ENCODE peak calls at places on chromosome 12, in ten cellular contexts. One of them, this sample, is unnamed.

GRCh38 chr12:64611430-64612286 is 1.4 kb downstream of the RASSF3 start:
- DNase-seq in GM12865: peak; percentile 62
- DNase-seq in lung: peak; percentile 43
- DNase-seq in SK-N-SH: peak; percentile 66
- DNase-seq in psoas muscle: peak; percentile 60
- DNase-seq in transverse colon: peak; percentile 45
- DNase-seq in H1: no peak
- DNase-seq in epithelial cell of esophagus: peak; percentile 39
- DNase-seq in fibroblast of pulmonary artery: peak; percentile 42
- DNase-seq in body of pancreas: peak; percentile 48
- DNase-seq in this sample: no peak

GRCh38 chr12:80045594-80045993 is 53.7 kb upstream of the OTOGL start:
- DNase-seq in GM12865: no peak
- DNase-seq in lung: no peak
- DNase-seq in SK-N-SH: no peak
- DNase-seq in psoas muscle: no peak
- DNase-seq in transverse colon: no peak
- DNase-seq in H1: no peak
- DNase-seq in epithelial cell of esophagus: peak; percentile 90
- DNase-seq in fibroblast of pulmonary artery: peak; percentile 31
- DNase-seq in body of pancreas: no peak
- DNase-seq in this sample: no peak

GRCh38 chr12:103529306-103529705 is 33.5 kb upstream of the C12orf42 start:
- DNase-seq in GM12865: no peak
- DNase-seq in lung: no peak
- DNase-seq in SK-N-SH: no peak
- DNase-seq in psoas muscle: no peak
- DNase-seq in transverse colon: no peak
- DNase-seq in H1: no peak
- DNase-seq in epithelial cell of esophagus: peak; percentile 34
- DNase-seq in fibroblast of pulmonary artery: no peak
- DNase-seq in body of pancreas: no peak
- DNase-seq in this sample: no peak

GRCh38 chr12:30969006-30969405 is 42.5 kb downstream of the TSPAN11 start:
- DNase-seq in GM12865: no peak
- DNase-seq in lung: no peak
- DNase-seq in SK-N-SH: no peak
- DNase-seq in psoas muscle: peak; percentile 19
- DNase-seq in transverse colon: no peak
- DNase-seq in H1: no peak
- DNase-seq in epithelial cell of esophagus: no peak
- DNase-seq in fibroblast of pulmonary artery: no peak
- DNase-seq in body of pancreas: no peak
- DNase-seq in this sample: no peak

GRCh38 chr12:66189476-66189823 is 436 bp downstream of the IRAK3 start:
- DNase-seq in GM12865: no peak
- DNase-seq in lung: no peak
- DNase-seq in SK-N-SH: no peak
- DNase-seq in psoas muscle: no peak
- DNase-seq in transverse colon: no peak
- DNase-seq in H1: no peak
- DNase-seq in epithelial cell of esophagus: no peak
- DNase-seq in fibroblast of pulmonary artery: peak; percentile 31
- DNase-seq in body of pancreas: no peak
- DNase-seq in this sample: no peak

GRCh38 chr12:47718531-47718930 is 6.8 kb downstream of the ENDOU start:
- DNase-seq in GM12865: no peak
- DNase-seq in lung: peak; percentile 11
- DNase-seq in SK-N-SH: no peak
- DNase-seq in psoas muscle: no peak
- DNase-seq in transverse colon: no peak
- DNase-seq in H1: no peak
- DNase-seq in epithelial cell of esophagus: no peak
- DNase-seq in fibroblast of pulmonary artery: no peak
- DNase-seq in body of pancreas: no peak
- DNase-seq in this sample: no peak

GRCh38 chr12:130051900-130052299 is 110.4 kb upstream of the FZD10 start:
- DNase-seq in GM12865: no peak
- DNase-seq in lung: no peak
- DNase-seq in SK-N-SH: no peak
- DNase-seq in psoas muscle: no peak
- DNase-seq in transverse colon: no peak
- DNase-seq in H1: no peak
- DNase-seq in epithelial cell of esophagus: no peak
- DNase-seq in fibroblast of pulmonary artery: no peak
- DNase-seq in body of pancreas: no peak
- DNase-seq in this sample: no peak

GRCh38 chr12:77122236-77122635 is 56.9 kb upstream of the E2F7 start:
- DNase-seq in GM12865: no peak
- DNase-seq in lung: no peak
- DNase-seq in SK-N-SH: no peak
- DNase-seq in psoas muscle: no peak
- DNase-seq in transverse colon: no peak
- DNase-seq in H1: no peak
- DNase-seq in epithelial cell of esophagus: peak; percentile 95
- DNase-seq in fibroblast of pulmonary artery: peak; percentile 94
- DNase-seq in body of pancreas: peak; percentile 4
- DNase-seq in this sample: peak; percentile 63

GRCh38 chr12:27123642-27124041 is 41.3 kb upstream of the C12orf71 start:
- DNase-seq in GM12865: peak; percentile 43
- DNase-seq in lung: no peak
- DNase-seq in SK-N-SH: peak; percentile 9
- DNase-seq in psoas muscle: no peak
- DNase-seq in transverse colon: no peak
- DNase-seq in H1: no peak
- DNase-seq in epithelial cell of esophagus: peak; percentile 63
- DNase-seq in fibroblast of pulmonary artery: peak; percentile 40
- DNase-seq in body of pancreas: no peak
- DNase-seq in this sample: no peak

GRCh38 chr12:104751594-104751993 is 206.5 kb downstream of the SLC41A2 start:
- DNase-seq in GM12865: peak; percentile 58
- DNase-seq in lung: no peak
- DNase-seq in SK-N-SH: no peak
- DNase-seq in psoas muscle: no peak
- DNase-seq in transverse colon: no peak
- DNase-seq in H1: no peak
- DNase-seq in epithelial cell of esophagus: no peak
- DNase-seq in fibroblast of pulmonary artery: no peak
- DNase-seq in body of pancreas: no peak
- DNase-seq in this sample: no peak

GRCh38 chr12:10182662-10183061 is 3.8 kb downstream of the TMEM52B start:
- DNase-seq in GM12865: no peak
- DNase-seq in lung: no peak
- DNase-seq in SK-N-SH: no peak
- DNase-seq in psoas muscle: no peak
- DNase-seq in transverse colon: no peak
- DNase-seq in H1: no peak
- DNase-seq in epithelial cell of esophagus: peak; percentile 91
- DNase-seq in fibroblast of pulmonary artery: peak; percentile 52
- DNase-seq in body of pancreas: peak; percentile 22
- DNase-seq in this sample: no peak

GRCh38 chr12:105331805-105332251 is 1.3 kb downstream of the C12orf75 start:
- DNase-seq in GM12865: peak; percentile 53
- DNase-seq in lung: no peak
- DNase-seq in SK-N-SH: peak; percentile 38
- DNase-seq in psoas muscle: no peak
- DNase-seq in transverse colon: peak; percentile 41
- DNase-seq in H1: peak; percentile 47
- DNase-seq in epithelial cell of esophagus: peak; percentile 55
- DNase-seq in fibroblast of pulmonary artery: no peak
- DNase-seq in body of pancreas: no peak
- DNase-seq in this sample: no peak

GRCh38 chr12:127657036-127657435 is 609.9 kb upstream of the TMEM132C start:
- DNase-seq in GM12865: no peak
- DNase-seq in lung: no peak
- DNase-seq in SK-N-SH: no peak
- DNase-seq in psoas muscle: no peak
- DNase-seq in transverse colon: no peak
- DNase-seq in H1: no peak
- DNase-seq in epithelial cell of esophagus: no peak
- DNase-seq in fibroblast of pulmonary artery: no peak
- DNase-seq in body of pancreas: no peak
- DNase-seq in this sample: no peak

GRCh38 chr12:6041891-6042290 is 82.6 kb downstream of the VWF start:
- DNase-seq in GM12865: no peak
- DNase-seq in lung: no peak
- DNase-seq in SK-N-SH: no peak
- DNase-seq in psoas muscle: no peak
- DNase-seq in transverse colon: no peak
- DNase-seq in H1: no peak
- DNase-seq in epithelial cell of esophagus: no peak
- DNase-seq in fibroblast of pulmonary artery: peak; percentile 48
- DNase-seq in body of pancreas: no peak
- DNase-seq in this sample: no peak

GRCh38 chr12:40312982-40313576 is 88.3 kb downstream of the LRRK2 start:
- DNase-seq in GM12865: peak; percentile 26
- DNase-seq in lung: no peak
- DNase-seq in SK-N-SH: peak; percentile 14
- DNase-seq in psoas muscle: no peak
- DNase-seq in transverse colon: no peak
- DNase-seq in H1: no peak
- DNase-seq in epithelial cell of esophagus: peak; percentile 43
- DNase-seq in fibroblast of pulmonary artery: peak; percentile 57
- DNase-seq in body of pancreas: no peak
- DNase-seq in this sample: no peak

GRCh38 chr12:108196319-108196718 is 67.2 kb downstream of the WSCD2 start:
- DNase-seq in GM12865: no peak
- DNase-seq in lung: no peak
- DNase-seq in SK-N-SH: no peak
- DNase-seq in psoas muscle: no peak
- DNase-seq in transverse colon: no peak
- DNase-seq in H1: no peak
- DNase-seq in epithelial cell of esophagus: no peak
- DNase-seq in fibroblast of pulmonary artery: no peak
- DNase-seq in body of pancreas: no peak
- DNase-seq in this sample: no peak

GRCh38 chr12:14846042-14846587 is 2.8 kb upstream of the ART4 start:
- DNase-seq in GM12865: no peak
- DNase-seq in lung: no peak
- DNase-seq in SK-N-SH: no peak
- DNase-seq in psoas muscle: no peak
- DNase-seq in transverse colon: no peak
- DNase-seq in H1: no peak
- DNase-seq in epithelial cell of esophagus: no peak
- DNase-seq in fibroblast of pulmonary artery: peak; percentile 70
- DNase-seq in body of pancreas: no peak
- DNase-seq in this sample: no peak

GRCh38 chr12:124921200-124922008 is 7.0 kb upstream of the UBC start:
- DNase-seq in GM12865: peak; percentile 97
- DNase-seq in lung: no peak
- DNase-seq in SK-N-SH: peak; percentile 41
- DNase-seq in psoas muscle: no peak
- DNase-seq in transverse colon: peak; percentile 78
- DNase-seq in H1: no peak
- DNase-seq in epithelial cell of esophagus: peak; percentile 81
- DNase-seq in fibroblast of pulmonary artery: peak; percentile 71
- DNase-seq in body of pancreas: peak; percentile 72
- DNase-seq in this sample: no peak

GRCh38 chr12:72274926-72275325 is 2.8 kb downstream of the TRHDE start:
- DNase-seq in GM12865: no peak
- DNase-seq in lung: no peak
- DNase-seq in SK-N-SH: no peak
- DNase-seq in psoas muscle: peak; percentile 38
- DNase-seq in transverse colon: no peak
- DNase-seq in H1: no peak
- DNase-seq in epithelial cell of esophagus: peak; percentile 16
- DNase-seq in fibroblast of pulmonary artery: peak; percentile 40
- DNase-seq in body of pancreas: peak; percentile 30
- DNase-seq in this sample: no peak

GRCh38 chr12:118375348-118375747 is 1.0 kb upstream of the SUDS3 start:
- DNase-seq in GM12865: no peak
- DNase-seq in lung: no peak
- DNase-seq in SK-N-SH: no peak
- DNase-seq in psoas muscle: no peak
- DNase-seq in transverse colon: no peak
- DNase-seq in H1: no peak
- DNase-seq in epithelial cell of esophagus: no peak
- DNase-seq in fibroblast of pulmonary artery: no peak
- DNase-seq in body of pancreas: no peak
- DNase-seq in this sample: no peak
- H3K4me3 ChIP-seq in GM12865: no peak overlapping the region
- H3K4me3 ChIP-seq in lung: no peak overlapping the region
- H3K4me3 ChIP-seq in SK-N-SH: no peak overlapping the region
- H3K4me3 ChIP-seq in psoas muscle: peak overlapping the region; percentile 99
- H3K4me3 ChIP-seq in transverse colon: no peak overlapping the region
- H3K4me3 ChIP-seq in H1: no peak overlapping the region
- H3K4me3 ChIP-seq in epithelial cell of esophagus: no peak overlapping the region
- H3K4me3 ChIP-seq in fibroblast of pulmonary artery: no peak overlapping the region
- H3K4me3 ChIP-seq in body of pancreas: no peak overlapping the region
- H3K4me3 ChIP-seq in this sample: no peak overlapping the region

GRCh38 chr12:131421506-131422184 is 289.2 kb upstream of the SFSWAP start:
- DNase-seq in GM12865: no peak
- DNase-seq in lung: no peak
- DNase-seq in SK-N-SH: no peak
- DNase-seq in psoas muscle: no peak
- DNase-seq in transverse colon: no peak
- DNase-seq in H1: no peak
- DNase-seq in epithelial cell of esophagus: no peak
- DNase-seq in fibroblast of pulmonary artery: no peak
- DNase-seq in body of pancreas: no peak
- DNase-seq in this sample: no peak
- TF ChIP-seq CTCF in GM12865: no peak
- TF ChIP-seq CTCF in lung: no peak
- TF ChIP-seq CTCF in SK-N-SH: no peak
- TF ChIP-seq CTCF in psoas muscle: no peak
- TF ChIP-seq CTCF in transverse colon: no peak
- TF ChIP-seq CTCF in H1: no peak
- TF ChIP-seq CTCF in epithelial cell of esophagus: no peak
- TF ChIP-seq CTCF in fibroblast of pulmonary artery: no peak
- TF ChIP-seq CTCF in body of pancreas: no peak
- TF ChIP-seq CTCF in this sample: no peak

DNA sequence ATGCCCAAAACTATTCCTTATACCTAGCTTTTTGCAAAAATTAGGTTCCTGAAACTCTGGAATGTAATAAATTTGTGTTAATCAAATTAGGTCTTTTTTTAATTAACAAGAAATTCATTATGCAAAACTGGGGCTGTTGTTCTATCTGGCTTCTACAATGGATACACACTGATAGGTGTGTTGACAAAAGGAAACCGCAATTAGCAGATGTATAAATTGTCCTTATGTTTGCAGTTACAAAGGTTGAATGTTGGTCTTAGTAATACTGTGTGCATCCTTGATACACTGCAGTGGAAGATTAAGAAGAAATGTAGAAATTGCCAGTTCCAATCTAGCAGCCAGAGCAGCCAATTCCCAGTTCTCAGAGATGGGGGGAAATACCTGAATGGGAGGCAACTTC is 89.1 kb downstream of the DUSP6 start:
- DNase-seq in GM12865: no peak
- DNase-seq in lung: no peak
- DNase-seq in SK-N-SH: no peak
- DNase-seq in psoas muscle: no peak
- DNase-seq in transverse colon: no peak
- DNase-seq in H1: no peak
- DNase-seq in epithelial cell of esophagus: no peak
- DNase-seq in fibroblast of pulmonary artery: no peak
- DNase-seq in body of pancreas: no peak
- DNase-seq in this sample: no peak
- H3K4me3 ChIP-seq in GM12865: no peak overlapping the region
- H3K4me3 ChIP-seq in lung: no peak overlapping the region
- H3K4me3 ChIP-seq in SK-N-SH: no peak overlapping the region
- H3K4me3 ChIP-seq in psoas muscle: no peak overlapping the region
- H3K4me3 ChIP-seq in transverse colon: no peak overlapping the region
- H3K4me3 ChIP-seq in H1: no peak overlapping the region
- H3K4me3 ChIP-seq in epithelial cell of esophagus: no peak overlapping the region
- H3K4me3 ChIP-seq in fibroblast of pulmonary artery: no peak overlapping the region
- H3K4me3 ChIP-seq in body of pancreas: no peak overlapping the region
- H3K4me3 ChIP-seq in this sample: no peak overlapping the region

GRCh38 chr12:22543246-22544037 is 900 bp downstream of the C2CD5 start:
- DNase-seq in GM12865: peak; percentile 83
- DNase-seq in lung: peak; percentile 61
- DNase-seq in SK-N-SH: no peak
- DNase-seq in psoas muscle: peak; percentile 76
- DNase-seq in transverse colon: peak; percentile 82
- DNase-seq in H1: no peak
- DNase-seq in epithelial cell of esophagus: peak; percentile 55
- DNase-seq in fibroblast of pulmonary artery: peak; percentile 19
- DNase-seq in body of pancreas: peak; percentile 78
- DNase-seq in this sample: no peak
- TF ChIP-seq CTCF in GM12865: no peak
- TF ChIP-seq CTCF in lung: no peak
- TF ChIP-seq CTCF in SK-N-SH: no peak
- TF ChIP-seq CTCF in psoas muscle: no peak
- TF ChIP-seq CTCF in transverse colon: no peak
- TF ChIP-seq CTCF in H1: no peak
- TF ChIP-seq CTCF in epithelial cell of esophagus: no peak
- TF ChIP-seq CTCF in fibroblast of pulmonary artery: no peak
- TF ChIP-seq CTCF in body of pancreas: no peak
- TF ChIP-seq CTCF in this sample: no peak